ENCODE peak calls at places on chromosomes 16 and 17, in four cellular contexts. F is stimulated activated CD8-positive, alpha-beta memory T cell treated with anti-CD3 and anti-CD28 coated beads, Interleukin-7, amount 100 ng/mL, for 4 hours; Q is stromal cell of bone marrow; B is activated CD4-positive, alpha-beta T cell treated with anti-CD3 and anti-CD28 coated beads, Interleukin-2, amount 50 U/mL, for 1 hour. M is an unnamed sample.

GRCh38 chr16:3793161-3793576 is 75.8 kb upstream of the TRAP1 start:
- DNase-seq in F (no peak), Q (peak), B (no peak), M (no peak)

GRCh38 chr16:81170824-81171223 is 67.7 kb upstream of the BCO1 start:
- DNase-seq in B (no peak), F (no peak), Q (no peak), M (no peak)

GRCh38 chr16:57908409-57908987 is 62.4 kb downstream of the CNGB1 start:
- DNase-seq in B (no peak), F (no peak), Q (no peak), M (no peak)

GRCh38 chr17:78641243-78641642 is 64.0 kb upstream of the DNAH17 start:
- DNase-seq in B (no peak), F (no peak), Q (no peak), M (no peak)

GRCh38 chr16:25165284-25165683 is 51.5 kb upstream of the AQP8 start:
- DNase-seq in Q (no peak), F (no peak), B (no peak), M (no peak)

GRCh38 chr16:839643-840408 is 39.3 kb upstream of the GNG13 start:
- DNase-seq in B (no peak), F (no peak), Q (no peak), M (no peak)

GRCh38 chr16:69448470-69449193 is 24.2 kb downstream of the CYB5B start:
- DNase-seq in F (no peak), B (no peak), Q (no peak), M (no peak)

GRCh38 chr16:24088011-24088410 is 168.1 kb upstream of the CACNG3 start:
- DNase-seq in B (no peak), Q (no peak), F (no peak), M (no peak)

GRCh38 chr17:80720624-80721577 is 176.3 kb downstream of the RPTOR start:
- DNase-seq in F (peak), Q (no peak), B (peak), M (no peak)

M was measured in germinal center.